ENCODE peak calls at places on chromosomes 13 and 19, in ten cellular contexts. V, D, I, C, F, M, J, A, U and O are unnamed samples. For H3K9me3, the result is how much of the 10 kb centered on the place peaks cover.

GRCh38 chr13:95226476-95226875 is 74.8 kb downstream of the ABCC4 start:
- DNase-seq in V (no peak), D (no peak), I (no peak), C (no peak), F (no peak), M (no peak), J (no peak), A (no peak), U (no peak), O (no peak)

GRCh38 chr13:59269476-59269875 is 894.3 kb downstream of the DIAPH3 start:
- DNase-seq in V (no peak), D (no peak), I (no peak), C (no peak), F (no peak), M (no peak), J (no peak), A (peak), U (no peak), O (no peak)

GRCh38 chr13:112161441-112162301 is 94.7 kb downstream of the SOX1 start:
- DNase-seq in V (no peak), D (no peak), I (no peak), C (no peak), F (no peak), M (no peak), J (no peak), A (no peak), U (no peak), O (no peak)

GRCh38 chr13:30396434-30397075 is 25.7 kb upstream of the UBE2L5 start:
- DNase-seq in V (no peak), D (no peak), I (no peak), C (no peak), F (no peak), M (no peak), J (no peak), A (peak), U (no peak), O (no peak)

GRCh38 chr19:17324357-17325114 is 10.1 kb downstream of the ANO8 start:
- DNase-seq in V (no peak), D (no peak), I (peak), C (no peak), F (no peak), M (no peak), J (no peak), A (no peak), U (no peak), O (no peak)

GRCh38 chr19:15265849-15266248 is 33.6 kb upstream of the EPHX3 start:
- DNase-seq in V (peak), D (no peak), I (no peak), C (peak), F (peak), M (peak), J (peak), A (peak), U (no peak), O (no peak)

GRCh38 chr19:55640577-55641375 is at the start of gene ZNF580:
- DNase-seq in V (peak), D (no peak), I (no peak), C (peak), F (peak), M (no peak), J (peak), A (peak), U (no peak), O (no peak)

GRCh38 chr13:46603165-46603603 is 50.2 kb downstream of the LRCH1 start:
- DNase-seq in V (no peak), D (no peak), I (no peak), C (no peak), F (no peak), M (no peak), J (no peak), A (no peak), U (no peak), O (no peak)

GRCh38 chr19:18951721-18952281 is 10.8 kb upstream of the HOMER3 start:
- DNase-seq in V (no peak), D (no peak), I (no peak), C (no peak), F (no peak), M (no peak), J (no peak), A (no peak), U (no peak), O (no peak)

GRCh38 chr13:26327905-26328304 is 74.0 kb downstream of the CDK8 start:
- DNase-seq in V (no peak), D (no peak), I (no peak), C (no peak), F (no peak), M (no peak), J (no peak), A (no peak), U (no peak), O (no peak)

GRCh38 chr19:48513289-48514122 is 1.9 kb upstream of the LMTK3 start:
- DNase-seq in V (peak), D (peak), I (no peak), C (peak), F (peak), M (peak), J (peak), A (peak), U (no peak), O (no peak)
- H3K4me3 ChIP-seq in V (peak), D (peak), I (peak), C (peak), F (peak), M (peak), J (peak), A (peak), U (peak), O (peak)

GRCh38 chr19:11375143-11375948 is 880 bp downstream of the SWSAP1 start:
- DNase-seq in V (peak), D (no peak), I (no peak), C (peak), F (peak), M (peak), J (peak), A (no peak), U (no peak), O (no peak)
- TF ChIP-seq POLR2A in V (peak), D (no peak), I (peak), C (no peak), F (peak), M (peak), J (peak), A (no peak), U (no peak), O (no peak)

GRCh38 chr19:4184718-4185352 is 2.3 kb downstream of the ANKRD24 start:
- DNase-seq in V (no peak), D (no peak), I (no peak), C (no peak), F (no peak), M (no peak), J (no peak), A (no peak), U (no peak), O (no peak)
- H3K9me3 ChIP-seq in V (under half), D (under half), I (under half), C (under half), F (under half), M (under half), J (under half), A (under half), U (under half), O (under half)

GRCh38 chr19:752652-753517 is 2.0 kb downstream of the MISP start:
- DNase-seq in V (peak), D (peak), I (peak), C (no peak), F (no peak), M (peak), J (peak), A (peak), U (no peak), O (no peak)
- H3K4me3 ChIP-seq in V (no peak), D (peak), I (no peak), C (no peak), F (no peak), M (no peak), J (peak), A (no peak), U (no peak), O (no peak)

DNA sequence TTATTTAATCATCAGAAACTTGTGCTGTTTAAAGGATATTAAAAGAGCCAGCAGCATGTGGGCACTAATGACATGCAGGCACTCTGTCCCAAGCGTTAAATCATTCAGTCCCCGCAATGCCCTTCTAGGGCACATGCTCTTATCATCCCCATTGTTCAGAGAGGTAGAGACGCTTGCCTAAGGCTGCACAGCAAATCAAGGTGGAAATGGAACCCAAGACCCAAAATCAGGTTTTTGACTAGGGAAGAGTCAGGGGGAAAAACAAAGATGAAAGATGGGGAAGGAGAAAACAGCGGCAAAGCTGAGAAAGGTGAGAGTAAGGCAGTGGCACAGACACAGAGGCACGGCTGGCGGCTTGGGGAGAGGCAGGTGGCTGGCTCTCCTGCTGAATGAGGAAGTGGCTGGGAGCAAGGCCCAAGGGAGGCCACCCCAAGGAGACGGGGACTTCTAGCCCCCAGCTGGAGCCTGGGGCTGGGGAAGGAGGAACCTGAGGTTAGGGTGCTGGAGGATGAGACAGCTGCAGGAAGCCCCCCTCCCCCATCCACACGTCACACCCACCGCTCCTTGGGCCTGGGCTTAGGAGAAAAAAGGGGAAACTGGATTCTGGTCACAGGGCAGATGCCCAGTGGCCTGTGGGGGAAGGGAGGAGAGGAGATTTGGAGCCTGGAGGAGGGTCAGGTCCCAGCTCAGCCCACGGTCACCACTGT is 1.0 kb upstream of the TYROBP start:
- DNase-seq in V (no peak), D (no peak), I (peak), C (peak), F (peak), M (peak), J (peak), A (no peak), U (peak), O (no peak)
- TF ChIP-seq POLR2A in V (no peak), D (no peak), I (no peak), C (no peak), F (no peak), M (no peak), J (no peak), A (no peak), U (no peak), O (peak)

DNA sequence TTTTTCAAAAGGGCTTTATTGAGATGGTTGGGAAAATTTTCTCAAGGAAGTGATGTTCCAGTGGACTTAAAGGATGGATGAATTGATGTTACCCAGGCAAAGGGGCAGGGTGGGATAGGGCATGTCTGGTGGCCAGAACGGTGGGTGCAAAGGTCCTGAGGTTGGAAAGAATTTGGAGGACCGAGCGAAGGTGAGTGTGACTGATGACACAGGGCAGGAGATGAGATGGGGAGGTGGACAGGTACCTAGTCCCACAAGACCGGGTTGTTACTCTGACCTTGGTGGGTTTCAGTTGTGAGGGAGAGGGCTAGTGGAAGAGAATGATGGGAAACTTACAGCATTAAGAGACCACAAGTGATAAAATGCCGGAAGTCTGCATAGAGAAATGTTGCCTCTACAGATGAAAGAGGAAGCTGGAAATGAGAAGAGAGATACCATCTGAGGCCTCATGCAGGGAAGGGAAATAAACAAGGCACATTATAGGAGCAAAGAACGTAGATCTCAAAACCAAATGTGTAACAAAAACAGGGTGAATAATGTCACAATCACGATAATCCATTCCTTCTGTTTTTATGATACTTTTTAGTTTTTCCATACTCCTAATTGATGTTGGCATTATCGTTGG is 4.5 kb downstream of the ADGRE1 start:
- DNase-seq in V (no peak), D (no peak), I (no peak), C (no peak), F (no peak), M (no peak), J (no peak), A (no peak), U (no peak), O (no peak)
- H3K9me3 ChIP-seq in V (under half), D (under half), I (under half), C (under half), F (under half), M (under half), J (under half), A (under half), U (under half), O (under half)